ENCODE peak calls at places on chromosome 16, in nine cellular contexts. C is endothelial cell of umbilical vein; S is fibroblast of mammary gland; Z is GM23338; D is bronchial epithelial cell; W is AG10803; U is CD4-positive, alpha-beta T cell; O is epithelial cell of esophagus; F is brain microvascular endothelial cell. N is an unnamed sample.

GRCh38 chr16:12344577-12345343 is 368.2 kb downstream of the SNX29 start:
- DNase-seq in C (no peak), S (no peak), Z (no peak), D (no peak), W (no peak), U (no peak), O (no peak), F (no peak), N (no peak)

GRCh38 chr16:11309895-11310633 is 28.9 kb upstream of the PRM1 start:
- DNase-seq in C (no peak), S (no peak), Z (no peak), D (no peak), W (no peak), U (no peak), O (no peak), F (no peak), N (no peak)

GRCh38 chr16:8696880-8697279 is 22.5 kb downstream of the ABAT start:
- DNase-seq in C (no peak), S (no peak), Z (no peak), D (no peak), W (no peak), U (no peak), O (no peak), F (no peak), N (no peak)

GRCh38 chr16:87844374-87844733 is 25.0 kb downstream of the SLC7A5 start:
- DNase-seq in C (no peak), S (peak; percentile 63), Z (peak; percentile 76), D (no peak), W (no peak), U (no peak), O (no peak), F (peak; percentile 47), N (no peak)

GRCh38 chr16:83967838-83968482 is at the start of gene NECAB2:
- DNase-seq in C (peak; percentile 14), S (peak; percentile 12), Z (peak; percentile 56), D (no peak), W (peak; percentile 12), U (no peak), O (peak; percentile 22), F (no peak), N (no peak)

GRCh38 chr16:4733211-4733742 is 794 bp downstream of the ANKS3 start:
- DNase-seq in C (no peak), S (no peak), Z (no peak), D (no peak), W (no peak), U (no peak), O (no peak), F (no peak), N (no peak)

GRCh38 chr16:30377812-30378235 is 3.2 kb downstream of the MYL11 start:
- DNase-seq in C (peak; percentile 92), S (peak; percentile 89), Z (peak; percentile 93), D (peak; percentile 59), W (peak; percentile 87), U (peak; percentile 93), O (peak; percentile 78), F (peak; percentile 82), N (peak; percentile 91)

GRCh38 chr16:12120331-12120981 is 143.9 kb downstream of the SNX29 start:
- DNase-seq in C (no peak), S (peak; percentile 16), Z (no peak), D (no peak), W (peak; percentile 53), U (no peak), O (no peak), F (peak; percentile 95), N (no peak)

GRCh38 chr16:7090628-7091115 is 242.0 kb upstream of the RBFOX1 start:
- DNase-seq in C (no peak), S (no peak), Z (no peak), D (no peak), W (no peak), U (no peak), O (no peak), F (no peak), N (no peak)

GRCh38 chr16:7085776-7086175 is 246.9 kb upstream of the RBFOX1 start:
- DNase-seq in C (no peak), S (no peak), Z (no peak), D (no peak), W (no peak), U (no peak), O (no peak), F (no peak), N (no peak)

GRCh38 chr16:7083086-7083485 is 249.6 kb upstream of the RBFOX1 start:
- DNase-seq in C (no peak), S (no peak), Z (no peak), D (no peak), W (no peak), U (no peak), O (no peak), F (no peak), N (no peak)

DNA sequence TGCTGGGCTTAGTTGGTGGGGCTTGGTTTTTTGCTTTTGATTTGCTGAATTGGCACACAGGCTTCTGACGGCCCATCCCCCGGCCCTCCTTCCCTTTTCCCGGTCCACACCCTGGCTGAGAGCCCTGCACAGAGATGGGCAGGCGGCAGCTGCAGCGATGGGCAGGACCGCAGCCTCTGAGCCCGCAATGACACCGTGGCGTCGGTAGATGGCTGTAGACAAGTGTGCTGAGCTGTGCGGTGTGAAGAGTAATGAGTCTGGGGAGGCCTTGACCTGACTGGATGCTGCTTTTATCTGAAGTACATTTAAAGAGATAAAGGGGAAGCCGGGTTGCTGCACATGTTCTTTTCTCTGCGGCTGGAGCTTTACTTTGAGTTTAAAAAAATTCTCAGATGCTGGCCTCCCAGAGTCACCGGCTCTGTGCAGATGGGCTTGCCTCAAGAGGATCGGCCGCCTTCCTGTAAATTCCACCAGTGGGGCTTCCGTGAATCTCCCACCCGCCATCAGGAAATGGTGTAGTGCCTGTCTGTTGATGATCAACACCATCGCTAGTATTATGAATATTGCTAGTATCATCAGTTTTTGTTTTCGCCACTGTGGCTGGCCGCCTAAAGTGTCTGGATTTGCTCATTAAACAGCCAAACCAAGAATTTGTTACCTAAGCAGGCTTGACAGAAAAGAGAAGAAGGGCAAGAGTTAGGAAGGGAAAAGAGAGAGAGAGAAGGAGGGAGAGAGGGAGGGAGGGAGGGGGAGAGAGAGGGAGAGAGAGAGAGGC is 245.6 kb upstream of the RBFOX1 start:
- DNase-seq in C (no peak), S (no peak), Z (peak; percentile 41), D (no peak), W (no peak), U (no peak), O (no peak), F (no peak), N (peak; percentile 68)
- TF ChIP-seq CTCF in C (no peak), S (no peak), Z (peak; percentile 47), D (peak; percentile 17), W (no peak), U (no peak), O (no peak), F (no peak), N (peak; percentile 75)

DNA sequence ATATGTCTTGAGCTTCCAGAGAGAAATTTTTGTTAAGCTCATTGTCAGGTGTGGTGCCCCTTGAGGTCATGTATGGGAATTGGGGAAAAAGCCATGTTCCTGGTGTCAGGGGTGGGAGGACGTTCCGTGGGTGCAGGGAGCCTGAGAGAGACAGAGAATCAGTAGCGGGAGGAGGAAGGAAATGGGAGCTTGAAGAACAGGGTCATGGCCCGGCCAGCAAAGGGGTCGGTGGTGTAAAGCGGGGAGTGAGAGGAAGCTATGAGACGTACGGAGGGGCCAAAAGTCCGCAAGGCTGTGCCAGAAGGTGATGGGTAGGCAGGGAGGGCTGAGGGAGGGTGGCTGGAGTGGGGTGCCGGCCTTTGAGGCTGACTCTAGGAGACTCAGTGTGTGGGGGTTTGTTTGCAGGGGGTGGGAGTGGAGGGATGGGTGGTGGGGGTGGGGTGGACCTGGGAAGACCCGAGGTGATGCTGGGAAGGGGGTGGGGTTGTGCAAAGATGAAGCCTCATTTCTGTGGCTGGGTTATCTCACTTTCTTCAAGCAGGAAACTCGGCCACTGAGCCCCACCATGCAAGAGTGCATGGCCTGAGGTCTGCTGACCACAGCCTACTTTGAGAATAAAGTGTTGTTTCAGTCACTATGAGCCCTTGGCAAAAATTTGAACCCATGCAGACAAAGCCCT is 63.6 kb downstream of the PLCG2 start:
- DNase-seq in C (no peak), S (no peak), Z (peak; percentile 43), D (no peak), W (no peak), U (no peak), O (no peak), F (no peak), N (no peak)
- TF ChIP-seq CTCF in C (no peak), S (no peak), Z (peak; percentile 32), D (no peak), W (no peak), U (no peak), O (no peak), F (no peak), N (no peak)

GRCh38 chr16:20740007-20740883 is 1.4 kb downstream of the THUMPD1 start:
- DNase-seq in C (peak; percentile 53), S (peak; percentile 12), Z (peak; percentile 15), D (peak; percentile 39), W (peak; percentile 3), U (no peak), O (peak; percentile 39), F (peak; percentile 3), N (no peak)

GRCh38 chr16:20743591-20743990 is 2.0 kb upstream of the THUMPD1 start:
- DNase-seq in C (no peak), S (no peak), Z (no peak), D (no peak), W (no peak), U (no peak), O (no peak), F (no peak), N (no peak)

GRCh38 chr16:20740901-20741491 is 622 bp downstream of the THUMPD1 start:
- DNase-seq in C (peak; percentile 85), S (peak; percentile 74), Z (peak; percentile 87), D (peak; percentile 67), W (peak; percentile 68), U (peak; percentile 92), O (peak; percentile 86), F (peak; percentile 76), N (peak; percentile 87)

GRCh38 chr16:20744922-20745440 is 3.4 kb upstream of the THUMPD1 start:
- DNase-seq in C (peak; percentile 92), S (no peak), Z (no peak), D (no peak), W (no peak), U (no peak), O (no peak), F (no peak), N (no peak)

DNA sequence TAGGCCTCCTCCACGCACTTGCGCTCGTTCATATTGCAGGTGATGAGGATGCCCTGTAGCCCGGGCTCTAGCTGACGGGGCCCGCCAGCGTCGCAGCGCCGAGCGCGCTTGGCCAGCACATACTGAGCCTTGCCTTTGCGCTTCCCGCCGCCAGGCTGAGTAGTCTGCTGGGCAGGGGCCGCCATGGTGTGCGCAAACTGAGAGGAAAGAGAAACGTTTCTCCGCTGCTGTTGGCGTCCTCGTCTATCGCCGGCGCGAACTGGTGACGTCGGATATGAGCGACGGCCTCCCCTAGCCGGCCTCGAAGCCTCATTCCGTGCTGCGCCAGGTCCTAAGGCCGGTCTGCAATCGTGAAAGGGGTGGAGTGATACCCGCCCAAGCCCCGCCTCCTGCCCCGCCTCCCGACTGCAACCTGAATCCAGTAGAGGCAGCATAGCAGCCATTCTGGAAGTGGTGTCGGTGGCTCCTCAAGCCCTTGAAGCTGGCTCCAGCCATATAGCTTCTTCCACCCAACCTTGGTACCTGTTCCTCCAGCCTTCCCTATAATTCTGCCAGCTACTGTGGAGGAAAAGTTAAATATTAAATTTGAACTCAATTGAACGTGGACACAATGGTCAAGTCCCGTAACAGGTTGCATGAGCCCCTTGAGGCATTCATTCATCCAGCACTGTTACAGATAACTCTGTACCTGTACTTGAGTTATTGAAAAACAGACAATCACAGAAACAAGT is at the start of gene THUMPD1:
- DNase-seq in C (peak; percentile 95), S (peak; percentile 94), Z (peak; percentile 97), D (peak; percentile 87), W (peak; percentile 94), U (peak; percentile 99), O (peak; percentile 98), F (peak; percentile 98), N (peak; percentile 94)
- TF ChIP-seq CTCF in C (peak; percentile 9), S (no peak), Z (no peak), D (peak; percentile 30), W (peak; percentile 35), U (no peak), O (peak; percentile 35), F (peak; percentile 41), N (no peak)

GRCh38 chr16:81175325-81175891 is 63.1 kb upstream of the BCO1 start:
- DNase-seq in C (no peak), S (peak; percentile 33), Z (no peak), D (peak; percentile 61), W (peak; percentile 60), U (no peak), O (peak; percentile 52), F (peak; percentile 66), N (no peak)

GRCh38 chr16:81179219-81179618 is 59.3 kb upstream of the BCO1 start:
- DNase-seq in C (no peak), S (no peak), Z (no peak), D (no peak), W (no peak), U (no peak), O (no peak), F (no peak), N (no peak)

GRCh38 chr16:81180578-81180977 is 57.9 kb upstream of the BCO1 start:
- DNase-seq in C (no peak), S (no peak), Z (no peak), D (no peak), W (no peak), U (no peak), O (no peak), F (no peak), N (no peak)

GRCh38 chr16:81185416-81185815 is 53.1 kb upstream of the BCO1 start:
- DNase-seq in C (no peak), S (no peak), Z (no peak), D (no peak), W (no peak), U (no peak), O (no peak), F (no peak), N (no peak)

GRCh38 chr16:81181013-81181720 is 57.3 kb upstream of the BCO1 start:
- DNase-seq in C (peak; percentile 77), S (peak; percentile 98), Z (peak; percentile 98), D (peak; percentile 94), W (peak; percentile 96), U (no peak), O (peak; percentile 97), F (peak; percentile 99), N (peak; percentile 75)
- TF ChIP-seq CTCF in C (no peak), S (no peak), Z (no peak), D (no peak), W (peak; percentile 8), U (no peak), O (no peak), F (no peak), N (no peak)

N was measured in type B pancreatic cell.